ENCODE peak calls at places on chromosomes 7 and 10, in eight cellular contexts. S is Right ventricle myocardium superior; Y is MV-4-11; G is heart left ventricle; E is activated naive CD4-positive, alpha-beta T cell treated with anti-CD3 and anti-CD28 coated beads for 36 hours; P is HEK293T; C is EH; K is M059J. F is an unnamed sample.
A peak's percentile ranks its signal among the peaks of the same experiment; 100 is the strongest.

GRCh38 chr7:106501605-106502580 is 159.1 kb downstream of the CCDC71L start:
- DNase-seq in S (no peak), Y (peak; percentile 41), C (no peak), P (no peak), E (no peak), K (no peak), G (no peak), F (no peak)

GRCh38 chr7:50957427-50957826 is 174.7 kb upstream of the GRB10 start:
- DNase-seq in G (no peak), P (no peak), C (no peak), E (no peak), S (no peak), K (no peak), Y (no peak), F (no peak)

GRCh38 chr7:117986645-117987269 is 113.5 kb upstream of the CTTNBP2 start:
- DNase-seq in S (no peak), Y (no peak), K (no peak), P (no peak), C (no peak), G (no peak), E (no peak), F (no peak)

GRCh38 chr10:125375210-125375609 is 214.8 kb upstream of the CTBP2 start:
- DNase-seq in S (no peak), E (no peak), P (no peak), K (peak; percentile 36), Y (peak; percentile 5), G (no peak), C (peak; percentile 11), F (no peak)

GRCh38 chr10:101892782-101893391 is 49.3 kb upstream of the KCNIP2 start:
- DNase-seq in S (no peak), G (no peak), C (peak; percentile 67), Y (no peak), K (peak; percentile 32), P (no peak), E (no peak), F (no peak)

GRCh38 chr10:29923416-29923970 is 135.9 kb downstream of the JCAD start:
- DNase-seq in C (no peak), E (no peak), G (no peak), Y (peak; percentile 26), K (no peak), P (no peak), S (no peak), F (no peak)

GRCh38 chr10:86956195-86956840 is 1.1 kb downstream of the MMRN2 start:
- DNase-seq in S (peak; percentile 37), E (no peak), Y (no peak), C (no peak), K (no peak), G (peak; percentile 7), P (no peak), F (no peak)

GRCh38 chr7:38310601-38311057 is 37.2 kb upstream of the TARP start:
- DNase-seq in P (no peak), Y (peak; percentile 79), G (peak; percentile 41), S (peak; percentile 84), C (peak; percentile 36), E (no peak), K (peak; percentile 54), F (peak; percentile 76)

GRCh38 chr10:27794157-27794556 is 48.5 kb upstream of the MKX start:
- DNase-seq in C (peak; percentile 15), E (peak; percentile 11), G (no peak), K (no peak), P (no peak), S (no peak), Y (peak; percentile 7), F (no peak)

GRCh38 chr7:67462781-67463191 is 466.2 kb downstream of the TYW1 start:
- DNase-seq in E (no peak), K (no peak), S (peak; percentile 46), C (no peak), P (no peak), G (no peak), Y (no peak), F (no peak)

GRCh38 chr10:79292789-79293746 is 54.2 kb upstream of the PPIF start:
- DNase-seq in Y (peak; percentile 39), C (peak; percentile 40), P (peak; percentile 75), S (peak; percentile 61), G (no peak), E (peak; percentile 51), K (no peak), F (no peak)

GRCh38 chr7:561631-562393 is 42.2 kb upstream of the PDGFA start:
- DNase-seq in P (no peak), E (no peak), G (peak; percentile 10), K (no peak), C (no peak), Y (peak; percentile 13), S (no peak), F (no peak)

GRCh38 chr7:110375068-110375467 is 715.9 kb upstream of the LRRN3 start:
- DNase-seq in S (no peak), K (no peak), Y (no peak), G (no peak), E (no peak), C (no peak), P (no peak), F (no peak)

GRCh38 chr7:134726581-134726980 is 52.9 kb upstream of the CALD1 start:
- DNase-seq in E (no peak), S (no peak), G (no peak), P (no peak), K (no peak), Y (no peak), C (peak; percentile 47), F (no peak)